ENCODE peak calls at places on chromosome 6, in seven cellular contexts. One of them, this sample, is unnamed. For H3K4me1, the result is how much of the 10 kb centered on the place peaks cover.

GRCh38 chr6:167546611-167547327 is 221.9 kb downstream of the TTLL2 start:
- DNase-seq in ascending aorta: no peak
- DNase-seq in heart right ventricle: no peak
- DNase-seq in GM23248: no peak
- DNase-seq in cardiac muscle cell: no peak
- DNase-seq in ovary: peak
- DNase-seq in fibroblast of lung: no peak
- DNase-seq in this sample: no peak

GRCh38 chr6:168047841-168048723 is 30.9 kb downstream of the FRMD1 start:
- DNase-seq in ovary: no peak
- DNase-seq in fibroblast of lung: no peak
- DNase-seq in ascending aorta: no peak
- DNase-seq in cardiac muscle cell: no peak
- DNase-seq in GM23248: no peak
- DNase-seq in heart right ventricle: no peak
- DNase-seq in this sample: no peak

GRCh38 chr6:14026831-14027539 is 90.6 kb upstream of the CD83 start:
- DNase-seq in ovary: no peak
- DNase-seq in GM23248: no peak
- DNase-seq in fibroblast of lung: peak
- DNase-seq in cardiac muscle cell: no peak
- DNase-seq in ascending aorta: no peak
- DNase-seq in heart right ventricle: no peak
- DNase-seq in this sample: no peak

GRCh38 chr6:101832371-101832770 is 438.9 kb downstream of the GRIK2 start:
- DNase-seq in ascending aorta: no peak
- DNase-seq in fibroblast of lung: no peak
- DNase-seq in cardiac muscle cell: no peak
- DNase-seq in ovary: no peak
- DNase-seq in GM23248: no peak
- DNase-seq in heart right ventricle: peak
- DNase-seq in this sample: no peak

GRCh38 chr6:7087491-7087979 is 20.2 kb upstream of the RREB1 start:
- DNase-seq in ovary: no peak
- DNase-seq in fibroblast of lung: no peak
- DNase-seq in ascending aorta: no peak
- DNase-seq in GM23248: no peak
- DNase-seq in cardiac muscle cell: no peak
- DNase-seq in heart right ventricle: no peak
- DNase-seq in this sample: no peak

GRCh38 chr6:143034689-143035334 is 25.9 kb upstream of the AIG1 start:
- DNase-seq in ascending aorta: no peak
- DNase-seq in heart right ventricle: no peak
- DNase-seq in ovary: no peak
- DNase-seq in fibroblast of lung: no peak
- DNase-seq in cardiac muscle cell: no peak
- DNase-seq in GM23248: no peak
- DNase-seq in this sample: no peak

GRCh38 chr6:52063584-52064400 is 23.6 kb downstream of the PKHD1 start:
- DNase-seq in heart right ventricle: no peak
- DNase-seq in ovary: no peak
- DNase-seq in cardiac muscle cell: peak
- DNase-seq in ascending aorta: no peak
- DNase-seq in fibroblast of lung: peak
- DNase-seq in GM23248: peak
- DNase-seq in this sample: peak

GRCh38 chr6:122869437-122870024 is 80.5 kb downstream of the SMPDL3A start:
- DNase-seq in GM23248: peak
- DNase-seq in ovary: no peak
- DNase-seq in ascending aorta: no peak
- DNase-seq in fibroblast of lung: peak
- DNase-seq in cardiac muscle cell: peak
- DNase-seq in heart right ventricle: no peak
- DNase-seq in this sample: peak

GRCh38 chr6:56541736-56542366 is 100.8 kb downstream of the DST start:
- DNase-seq in heart right ventricle: no peak
- DNase-seq in ascending aorta: no peak
- DNase-seq in GM23248: no peak
- DNase-seq in fibroblast of lung: no peak
- DNase-seq in cardiac muscle cell: no peak
- DNase-seq in ovary: no peak
- DNase-seq in this sample: no peak

GRCh38 chr6:126388235-126388634 is 48.3 kb downstream of the CENPW start:
- DNase-seq in heart right ventricle: no peak
- DNase-seq in ascending aorta: no peak
- DNase-seq in GM23248: no peak
- DNase-seq in ovary: no peak
- DNase-seq in cardiac muscle cell: no peak
- DNase-seq in fibroblast of lung: no peak
- DNase-seq in this sample: no peak

GRCh38 chr6:96116674-96117073 is 100.9 kb downstream of the FUT9 start:
- DNase-seq in heart right ventricle: no peak
- DNase-seq in ascending aorta: no peak
- DNase-seq in GM23248: no peak
- DNase-seq in ovary: no peak
- DNase-seq in cardiac muscle cell: peak
- DNase-seq in fibroblast of lung: no peak
- DNase-seq in this sample: peak

GRCh38 chr6:34746104-34746846 is 11.0 kb upstream of the SNRPC start:
- DNase-seq in fibroblast of lung: peak
- DNase-seq in heart right ventricle: no peak
- DNase-seq in ascending aorta: no peak
- DNase-seq in GM23248: no peak
- DNase-seq in ovary: no peak
- DNase-seq in cardiac muscle cell: no peak
- DNase-seq in this sample: no peak

GRCh38 chr6:105322499-105323231 is 80.2 kb downstream of the PREP start:
- DNase-seq in ascending aorta: no peak
- DNase-seq in cardiac muscle cell: no peak
- DNase-seq in ovary: no peak
- DNase-seq in heart right ventricle: no peak
- DNase-seq in GM23248: no peak
- DNase-seq in fibroblast of lung: no peak
- DNase-seq in this sample: no peak

GRCh38 chr6:156980948-156981347 is 203.8 kb downstream of the ARID1B start:
- DNase-seq in fibroblast of lung: no peak
- DNase-seq in GM23248: no peak
- DNase-seq in heart right ventricle: no peak
- DNase-seq in ascending aorta: no peak
- DNase-seq in cardiac muscle cell: no peak
- DNase-seq in ovary: no peak
- DNase-seq in this sample: no peak

GRCh38 chr6:155561262-155561970 is 105.8 kb upstream of the NOX3 start:
- DNase-seq in ovary: no peak
- DNase-seq in fibroblast of lung: peak
- DNase-seq in cardiac muscle cell: no peak
- DNase-seq in GM23248: peak
- DNase-seq in ascending aorta: no peak
- DNase-seq in heart right ventricle: no peak
- DNase-seq in this sample: no peak

GRCh38 chr6:45880139-45880538 is 135.5 kb downstream of the CLIC5 start:
- DNase-seq in heart right ventricle: no peak
- DNase-seq in ascending aorta: no peak
- DNase-seq in cardiac muscle cell: peak
- DNase-seq in fibroblast of lung: no peak
- DNase-seq in ovary: no peak
- DNase-seq in GM23248: peak
- DNase-seq in this sample: no peak

GRCh38 chr6:110999634-111000270 is 17.9 kb downstream of the RPF2 start:
- DNase-seq in ascending aorta: no peak
- DNase-seq in heart right ventricle: no peak
- DNase-seq in cardiac muscle cell: peak
- DNase-seq in ovary: no peak
- DNase-seq in fibroblast of lung: peak
- DNase-seq in GM23248: peak
- DNase-seq in this sample: peak

GRCh38 chr6:130020106-130020851 is 1.9 kb downstream of the L3MBTL3 start:
- DNase-seq in ascending aorta: no peak
- DNase-seq in heart right ventricle: peak
- DNase-seq in fibroblast of lung: no peak
- DNase-seq in cardiac muscle cell: peak
- DNase-seq in GM23248: peak
- DNase-seq in ovary: peak
- DNase-seq in this sample: peak

GRCh38 chr6:108961077-108961476 is 112.9 kb downstream of the ARMC2 start:
- DNase-seq in ascending aorta: no peak
- DNase-seq in cardiac muscle cell: no peak
- DNase-seq in fibroblast of lung: no peak
- DNase-seq in GM23248: no peak
- DNase-seq in ovary: no peak
- DNase-seq in heart right ventricle: no peak
- DNase-seq in this sample: no peak

GRCh38 chr6:70398783-70399730 is 14.3 kb upstream of the FAM135A start:
- DNase-seq in ascending aorta: no peak
- DNase-seq in heart right ventricle: no peak
- DNase-seq in fibroblast of lung: peak
- DNase-seq in GM23248: peak
- DNase-seq in cardiac muscle cell: no peak
- DNase-seq in ovary: no peak
- DNase-seq in this sample: peak

GRCh38 chr6:127554435-127555006 is 22.5 kb upstream of the C6orf58 start:
- DNase-seq in ascending aorta: no peak
- DNase-seq in ovary: no peak
- DNase-seq in heart right ventricle: no peak
- DNase-seq in GM23248: peak
- DNase-seq in fibroblast of lung: peak
- DNase-seq in cardiac muscle cell: peak
- DNase-seq in this sample: peak

GRCh38 chr6:2432258-2432657 is 186.9 kb upstream of the GMDS start:
- DNase-seq in heart right ventricle: no peak
- DNase-seq in ascending aorta: no peak
- DNase-seq in ovary: no peak
- DNase-seq in fibroblast of lung: peak
- DNase-seq in cardiac muscle cell: no peak
- DNase-seq in GM23248: peak
- DNase-seq in this sample: no peak

DNA sequence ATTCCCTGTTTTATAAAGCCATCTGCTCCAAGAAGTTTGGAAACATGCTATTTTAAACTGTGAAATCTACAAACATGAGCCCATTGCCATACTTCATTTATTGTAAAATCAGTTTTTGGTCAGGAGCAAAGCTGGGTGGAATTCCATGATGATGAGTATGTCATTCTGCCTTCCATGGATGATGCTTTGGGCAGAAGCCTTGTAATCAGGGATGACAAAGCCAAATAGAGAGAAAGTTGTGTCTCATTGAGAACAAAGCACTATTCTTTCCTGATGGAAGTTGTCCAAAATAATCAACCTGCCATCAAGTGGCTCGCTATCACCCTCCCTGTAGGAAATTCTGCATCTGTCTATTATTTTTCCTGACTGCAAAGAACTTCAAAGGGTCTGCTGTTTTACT is 313.0 kb upstream of the DEFB112 start:
- DNase-seq in fibroblast of lung: no peak
- DNase-seq in ascending aorta: no peak
- DNase-seq in GM23248: no peak
- DNase-seq in ovary: no peak
- DNase-seq in heart right ventricle: no peak
- DNase-seq in cardiac muscle cell: no peak
- DNase-seq in this sample: no peak
- H3K4me1 ChIP-seq in fibroblast of lung: under half
- H3K4me1 ChIP-seq in ascending aorta: under half
- H3K4me1 ChIP-seq in GM23248: under half
- H3K4me1 ChIP-seq in ovary: under half
- H3K4me1 ChIP-seq in heart right ventricle: under half
- H3K4me1 ChIP-seq in cardiac muscle cell: under half
- H3K4me1 ChIP-seq in this sample: under half

GRCh38 chr6:90097357-90097756 is 199.3 kb downstream of the BACH2 start:
- DNase-seq in GM23248: no peak
- DNase-seq in heart right ventricle: no peak
- DNase-seq in ascending aorta: no peak
- DNase-seq in fibroblast of lung: peak
- DNase-seq in ovary: no peak
- DNase-seq in cardiac muscle cell: no peak
- DNase-seq in this sample: peak
- H3K4me3 ChIP-seq in GM23248: peak
- H3K4me3 ChIP-seq in heart right ventricle: no peak
- H3K4me3 ChIP-seq in ascending aorta: peak
- H3K4me3 ChIP-seq in fibroblast of lung: no peak
- H3K4me3 ChIP-seq in ovary: no peak
- H3K4me3 ChIP-seq in cardiac muscle cell: no peak
- H3K4me3 ChIP-seq in this sample: no peak

GRCh38 chr6:36608788-36609563 is 14.8 kb downstream of the SRSF3 start:
- DNase-seq in fibroblast of lung: no peak
- DNase-seq in ascending aorta: no peak
- DNase-seq in cardiac muscle cell: peak
- DNase-seq in GM23248: peak
- DNase-seq in ovary: peak
- DNase-seq in heart right ventricle: no peak
- DNase-seq in this sample: no peak

GRCh38 chr6:36609582-36609981 is 15.4 kb downstream of the SRSF3 start:
- DNase-seq in cardiac muscle cell: no peak
- DNase-seq in fibroblast of lung: no peak
- DNase-seq in GM23248: no peak
- DNase-seq in heart right ventricle: no peak
- DNase-seq in ovary: peak
- DNase-seq in ascending aorta: no peak
- DNase-seq in this sample: no peak

GRCh38 chr6:36610041-36610440 is 15.9 kb downstream of the SRSF3 start:
- DNase-seq in cardiac muscle cell: no peak
- DNase-seq in ovary: peak
- DNase-seq in heart right ventricle: no peak
- DNase-seq in GM23248: no peak
- DNase-seq in ascending aorta: no peak
- DNase-seq in fibroblast of lung: no peak
- DNase-seq in this sample: no peak

GRCh38 chr6:36605560-36606391 is 11.6 kb downstream of the SRSF3 start:
- DNase-seq in heart right ventricle: no peak
- DNase-seq in fibroblast of lung: no peak
- DNase-seq in cardiac muscle cell: no peak
- DNase-seq in ascending aorta: no peak
- DNase-seq in ovary: peak
- DNase-seq in GM23248: peak
- DNase-seq in this sample: no peak

DNA sequence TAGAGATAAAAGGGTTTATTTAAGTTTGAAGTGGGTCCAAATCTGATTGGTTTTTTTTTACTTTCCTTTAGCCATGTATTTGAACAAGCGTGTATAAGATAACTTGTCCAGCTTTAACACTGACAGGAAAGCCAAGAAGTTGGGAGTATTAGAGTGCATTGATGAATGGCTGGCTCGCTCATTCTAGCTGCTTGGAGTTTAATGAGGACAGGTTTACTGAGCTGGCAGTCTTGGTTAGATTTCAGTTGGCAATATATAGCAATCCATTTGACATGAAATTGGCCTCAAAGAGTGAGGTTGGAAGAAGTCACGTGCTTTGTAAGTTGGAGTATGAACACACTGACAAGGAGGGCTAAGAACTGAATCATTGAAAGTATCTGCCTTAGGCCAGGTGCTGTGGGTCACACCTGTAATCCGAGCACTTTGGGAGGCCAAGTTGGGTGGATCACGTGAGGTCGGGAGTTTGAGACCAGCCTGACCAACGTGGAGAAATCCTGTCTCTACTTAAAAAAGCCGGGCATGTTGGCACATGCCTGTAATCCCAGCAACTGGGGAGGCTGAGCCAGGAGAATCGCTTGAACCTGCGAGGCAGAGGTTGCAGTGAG is 13.7 kb downstream of the SRSF3 start:
- DNase-seq in GM23248: no peak
- DNase-seq in cardiac muscle cell: no peak
- DNase-seq in ovary: peak
- DNase-seq in ascending aorta: no peak
- DNase-seq in heart right ventricle: no peak
- DNase-seq in fibroblast of lung: no peak
- DNase-seq in this sample: no peak
- H3K27ac ChIP-seq in GM23248: peak
- H3K27ac ChIP-seq in cardiac muscle cell: peak
- H3K27ac ChIP-seq in ovary: peak
- H3K27ac ChIP-seq in ascending aorta: peak
- H3K27ac ChIP-seq in heart right ventricle: no peak
- H3K27ac ChIP-seq in fibroblast of lung: peak
- H3K27ac ChIP-seq in this sample: peak

GRCh38 chr6:43019152-43019551 is 2.3 kb upstream of the RRP36 start:
- DNase-seq in ascending aorta: no peak
- DNase-seq in cardiac muscle cell: no peak
- DNase-seq in fibroblast of lung: no peak
- DNase-seq in ovary: no peak
- DNase-seq in GM23248: no peak
- DNase-seq in heart right ventricle: no peak
- DNase-seq in this sample: no peak
- H3K4me1 ChIP-seq in ascending aorta: under half
- H3K4me1 ChIP-seq in cardiac muscle cell: under half
- H3K4me1 ChIP-seq in fibroblast of lung: under half
- H3K4me1 ChIP-seq in ovary: under half
- H3K4me1 ChIP-seq in GM23248: under half
- H3K4me1 ChIP-seq in heart right ventricle: half or more
- H3K4me1 ChIP-seq in this sample: under half

This sample was measured in A673.